ENCODE peak calls at places on chromosomes 13 and 19, in seven cellular contexts. I is GM12891, C is A549, T is GM12892, N is body of pancreas, O is tibial nerve, D is NB4. F is an unnamed sample.

GRCh38 chr13:40228981-40229380 is 437.5 kb downstream of the FOXO1 start:
- DNase-seq in N (no peak), T (no peak), O (no peak), D (no peak), I (no peak), C (peak; percentile 9), F (no peak)

GRCh38 chr13:89803839-89804238 is 1543.6 kb upstream of the MIR17HG start:
- DNase-seq in D (no peak), C (no peak), T (no peak), N (no peak), I (no peak), O (no peak), F (no peak)

GRCh38 chr19:10292206-10292788 is 2.5 kb downstream of the ICAM5 start:
- DNase-seq in O (peak; percentile 47), N (peak; percentile 71), D (peak; percentile 79), C (peak; percentile 72), I (no peak), T (peak; percentile 76), F (peak; percentile 94)

GRCh38 chr13:50080158-50080855 is 65.1 kb downstream of the KCNRG start:
- DNase-seq in C (peak; percentile 37), T (no peak), D (peak; percentile 73), I (no peak), N (no peak), O (no peak), F (peak; percentile 80)

GRCh38 chr13:73832203-73832602 is 302.0 kb downstream of the KLF12 start:
- DNase-seq in D (no peak), T (no peak), C (peak; percentile 6), O (no peak), I (no peak), N (no peak), F (no peak)

GRCh38 chr13:33526718-33527117 is 241.2 kb upstream of the STARD13 start:
- DNase-seq in O (no peak), T (no peak), C (no peak), N (no peak), I (no peak), D (no peak), F (no peak)

GRCh38 chr13:65292488-65292901 is 1937.6 kb downstream of the PCDH9 start:
- DNase-seq in O (no peak), T (no peak), D (no peak), N (no peak), C (peak; percentile 29), I (no peak), F (no peak)

GRCh38 chr19:45498411-45499195 is at the start of gene PPM1N:
- DNase-seq in N (no peak), T (peak; percentile 68), O (no peak), D (peak; percentile 27), I (no peak), C (no peak), F (peak; percentile 72)

GRCh38 chr13:80157261-80157942 is 183.5 kb downstream of the SPRY2 start:
- DNase-seq in T (no peak), N (no peak), O (no peak), D (no peak), C (no peak), I (no peak), F (no peak)

GRCh38 chr13:33123066-33123940 is 107.1 kb downstream of the KL start:
- DNase-seq in N (no peak), D (peak; percentile 61), T (no peak), O (no peak), C (no peak), I (no peak), F (no peak)

GRCh38 chr19:14112051-14112808 is 5.3 kb downstream of the PRKACA start:
- DNase-seq in O (no peak), T (no peak), C (no peak), I (no peak), D (no peak), N (no peak), F (no peak)

GRCh38 chr13:41457589-41458186 is 338 bp downstream of the RGCC start:
- DNase-seq in I (peak; percentile 46), N (no peak), T (peak; percentile 42), C (no peak), D (peak; percentile 39), O (no peak), F (peak; percentile 84)

GRCh38 chr13:109655206-109655600 is 131.2 kb downstream of the IRS2 start:
- DNase-seq in O (no peak), N (no peak), D (peak; percentile 75), I (no peak), C (no peak), T (no peak), F (no peak)

GRCh38 chr13:76292726-76293125 is 593.5 kb downstream of the KCTD12 start:
- DNase-seq in T (no peak), C (no peak), N (no peak), O (no peak), D (no peak), I (no peak), F (no peak)

GRCh38 chr19:6412111-6412999 is 12.3 kb downstream of the KHSRP start:
- DNase-seq in N (peak; percentile 59), C (peak; percentile 31), D (peak; percentile 40), O (no peak), I (peak; percentile 69), T (no peak), F (peak; percentile 52)

GRCh38 chr13:67619346-67619745 is 389.2 kb upstream of the PCDH9 start:
- DNase-seq in O (no peak), C (no peak), I (no peak), N (no peak), T (no peak), D (no peak), F (no peak)

GRCh38 chr19:5615756-5616327 is 6.7 kb downstream of the SAFB2 start:
- DNase-seq in N (no peak), D (no peak), C (no peak), T (no peak), O (no peak), I (no peak), F (no peak)

GRCh38 chr19:35202722-35203674 is 25.5 kb downstream of the FAM187B start:
- DNase-seq in T (no peak), C (no peak), N (no peak), D (no peak), O (no peak), I (no peak), F (no peak)

GRCh38 chr13:70623260-70623659 is 515.0 kb upstream of the KLHL1 start:
- DNase-seq in T (no peak), N (no peak), C (no peak), D (peak; percentile 32), O (no peak), I (no peak), F (peak; percentile 1)

GRCh38 chr19:10625003-10625761 is at the start of gene SLC44A2:
- DNase-seq in O (peak; percentile 75), N (peak; percentile 95), I (no peak), D (no peak), T (no peak), C (no peak), F (peak; percentile 42)

DNA sequence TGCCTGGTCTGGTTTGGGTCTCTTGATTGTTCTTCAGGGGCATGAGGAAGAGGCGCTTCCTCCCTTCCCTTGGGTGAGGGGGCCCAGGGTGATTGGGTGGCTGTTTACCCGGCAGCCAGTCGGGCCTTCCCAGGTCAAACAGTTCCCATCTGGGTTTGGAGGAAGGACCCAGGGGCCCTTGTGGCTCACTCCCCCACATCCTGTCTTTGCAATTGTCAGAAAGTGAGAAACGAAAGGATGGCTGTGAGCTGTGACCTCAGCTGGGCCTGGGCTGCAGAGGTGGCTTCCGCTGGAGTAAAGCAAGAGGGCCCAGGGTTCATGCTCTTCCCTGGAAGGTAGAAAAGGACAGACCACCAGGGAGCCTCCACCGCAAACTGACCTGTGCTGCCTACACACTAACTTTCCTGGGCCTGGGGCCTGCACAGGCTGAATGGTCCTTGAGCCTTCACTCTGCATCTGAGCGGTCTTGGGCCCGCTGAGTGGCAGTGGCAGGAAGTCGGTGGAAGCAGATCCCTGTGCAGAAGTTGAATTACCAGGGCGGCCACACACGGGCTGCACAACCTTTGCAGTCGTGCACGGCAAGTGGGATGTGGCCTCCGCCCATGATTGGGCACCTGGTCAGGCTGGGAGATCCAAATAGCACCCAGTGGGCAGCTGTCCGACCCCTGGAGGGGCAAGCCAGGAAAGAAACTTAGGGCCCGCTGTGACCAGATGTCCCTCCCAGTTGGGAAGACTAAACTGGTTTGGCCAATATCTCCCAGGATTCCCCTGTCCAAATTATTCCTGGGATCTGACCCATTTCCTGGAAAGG is 5.3 kb upstream of the CD79A start:
- DNase-seq in O (no peak), C (peak; percentile 56), D (peak; percentile 95), T (peak; percentile 81), N (no peak), I (peak; percentile 75), F (no peak)
- TF ChIP-seq POLR2A in O (no peak), C (no peak), D (peak; percentile 17), T (peak; percentile 81), N (no peak), I (peak; percentile 84), F (peak; percentile 32)

DNA sequence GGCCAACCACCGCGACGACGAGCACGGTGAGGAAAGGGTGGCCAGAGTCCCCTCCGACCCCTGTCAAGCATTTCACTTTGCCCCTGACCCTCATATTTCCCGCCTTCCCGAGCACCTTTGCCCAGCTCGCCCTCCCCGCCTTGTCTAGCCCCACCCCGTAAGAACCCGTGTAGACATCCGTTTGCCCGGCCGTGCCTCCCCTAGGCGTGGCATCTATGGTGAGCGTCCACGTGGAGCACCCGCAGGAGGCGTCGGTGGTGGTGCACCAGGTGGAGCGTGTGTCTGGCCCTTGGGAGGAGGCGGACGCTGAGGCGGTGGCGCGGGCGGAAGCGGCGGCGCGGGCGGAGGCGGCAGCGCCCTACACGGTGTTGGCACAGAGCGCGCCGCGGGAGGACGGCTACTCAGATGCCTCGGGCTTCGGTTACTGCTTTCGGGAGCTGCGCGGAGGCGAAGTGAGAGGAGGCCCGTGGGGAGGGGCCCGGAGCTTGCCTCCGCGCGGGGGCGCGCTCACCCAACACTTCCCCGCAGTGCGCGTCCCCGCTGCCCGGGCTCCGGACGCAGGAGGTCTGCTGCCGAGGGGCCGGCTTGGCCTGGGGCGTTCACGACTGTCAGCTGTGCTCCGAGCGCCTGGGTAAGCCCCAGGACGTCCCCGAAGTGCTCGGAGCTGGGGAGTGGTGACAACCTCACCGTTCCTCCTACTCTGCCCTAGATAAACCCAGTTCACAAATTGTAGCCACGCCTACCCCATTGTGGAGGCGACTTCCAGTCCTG is 4.2 kb downstream of the LTBP4 start:
- DNase-seq in O (peak; percentile 61), C (peak; percentile 96), D (peak; percentile 71), N (peak; percentile 78), T (peak; percentile 80), I (peak; percentile 71), F (peak; percentile 72)
- TF ChIP-seq POLR2A in O (no peak), C (peak; percentile 29), D (no peak), N (peak; percentile 63), T (no peak), I (no peak), F (peak; percentile 61)

GRCh38 chr19:19515764-19516519 is at the start of gene NDUFA13:
- DNase-seq in C (peak; percentile 93), O (peak; percentile 90), I (peak; percentile 92), D (peak; percentile 95), N (peak; percentile 94), T (peak; percentile 94), F (peak; percentile 96)
- TF ChIP-seq POLR2A in C (peak; percentile 82), O (peak; percentile 60), I (peak; percentile 87), D (peak; percentile 92), N (peak; percentile 81), T (peak; percentile 94), F (peak; percentile 84)

GRCh38 chr19:16051254-16052025 is 24.9 kb upstream of the TPM4 start:
- DNase-seq in O (no peak), D (peak; percentile 63), T (no peak), I (no peak), C (peak; percentile 53), N (no peak), F (peak; percentile 45)
- TF ChIP-seq POLR2A in O (no peak), D (no peak), T (no peak), I (no peak), C (no peak), N (no peak), F (no peak)